ENCODE peak calls at places on chromosomes 11 and 22, in seven cellular contexts. G is fibroblast of lung; Z is stomach; F is PC-9; M is lower lobe of right lung; C is uterus; K is CD8-positive, alpha-beta T cell. T is an unnamed sample.

GRCh38 chr11:92225563-92226308 is 1.1 kb downstream of the FAT3 start:
- DNase-seq in G (no peak), Z (no peak), F (peak), M (no peak), C (no peak), K (no peak), T (no peak)

GRCh38 chr11:34487430-34487829 is 26.2 kb downstream of the ELF5 start:
- DNase-seq in G (no peak), Z (no peak), F (no peak), M (no peak), C (no peak), K (no peak), T (no peak)

GRCh38 chr11:65418681-65419459 is 3.7 kb upstream of the NEAT1 start:
- DNase-seq in G (peak), Z (peak), F (peak), M (peak), C (peak), K (peak), T (peak)

GRCh38 chr11:33669598-33670249 is 30.9 kb downstream of the C11orf91 start:
- DNase-seq in G (peak), Z (no peak), F (no peak), M (no peak), C (no peak), K (no peak), T (no peak)

GRCh38 chr22:40404251-40405177 is 34.1 kb downstream of the SGSM3 start:
- DNase-seq in G (no peak), Z (no peak), F (no peak), M (peak), C (no peak), K (no peak), T (no peak)

GRCh38 chr11:10495464-10495786 is 40.4 kb downstream of the AMPD3 start:
- DNase-seq in G (no peak), Z (no peak), F (no peak), M (no peak), C (no peak), K (no peak), T (no peak)

GRCh38 chr22:36552300-36552699 is 23.3 kb upstream of the EIF3D start:
- DNase-seq in G (no peak), Z (no peak), F (no peak), M (no peak), C (no peak), K (no peak), T (peak)

GRCh38 chr11:71153005-71153395 is 99.4 kb downstream of the SHANK2 start:
- DNase-seq in G (no peak), Z (no peak), F (peak), M (no peak), C (no peak), K (no peak), T (no peak)

GRCh38 chr11:125724125-125724524 is 22.0 kb upstream of the PATE1 start:
- DNase-seq in G (peak), Z (no peak), F (no peak), M (no peak), C (no peak), K (no peak), T (no peak)

GRCh38 chr11:11662578-11662977 is 40.8 kb upstream of the GALNT18 start:
- DNase-seq in G (no peak), Z (no peak), F (no peak), M (no peak), C (no peak), K (no peak), T (no peak)

GRCh38 chr11:5291207-5291838 is 10.4 kb downstream of the OR51B4 start:
- DNase-seq in G (peak), Z (no peak), F (no peak), M (no peak), C (no peak), K (no peak), T (no peak)
- TF ChIP-seq CTCF in G (peak), Z (no peak), F (peak), M (peak), C (no peak), K (no peak), T (peak)

GRCh38 chr22:44549701-44550100 is 51.7 kb upstream of the RTL6 start:
- DNase-seq in G (no peak), Z (no peak), F (no peak), M (no peak), C (no peak), K (no peak), T (no peak)

GRCh38 chr22:44549021-44549420 is 51.0 kb upstream of the RTL6 start:
- DNase-seq in G (no peak), Z (no peak), F (no peak), M (no peak), C (no peak), K (no peak), T (no peak)

GRCh38 chr22:44547371-44547770 is 49.3 kb upstream of the RTL6 start:
- DNase-seq in G (no peak), Z (no peak), F (no peak), M (no peak), C (no peak), K (no peak), T (no peak)

GRCh38 chr22:44554411-44554810 is 56.4 kb upstream of the RTL6 start:
- DNase-seq in G (no peak), Z (no peak), F (no peak), M (no peak), C (no peak), K (no peak), T (no peak)

GRCh38 chr22:44550666-44551491 is 52.8 kb upstream of the RTL6 start:
- DNase-seq in G (peak), Z (peak), F (peak), M (peak), C (peak), K (no peak), T (peak)
- H3K4me3 ChIP-seq in G (peak), Z (peak), F (peak), M (peak), C (peak), K (no peak), T (no peak)

GRCh38 chr22:41762980-41763779 is 37.3 kb upstream of the CCDC134 start:
- DNase-seq in G (no peak), Z (no peak), F (peak), M (no peak), C (no peak), K (no peak), T (no peak)
- TF ChIP-seq CTCF in G (peak), Z (no peak), F (peak), M (peak), C (no peak), K (peak), T (peak)

DNA sequence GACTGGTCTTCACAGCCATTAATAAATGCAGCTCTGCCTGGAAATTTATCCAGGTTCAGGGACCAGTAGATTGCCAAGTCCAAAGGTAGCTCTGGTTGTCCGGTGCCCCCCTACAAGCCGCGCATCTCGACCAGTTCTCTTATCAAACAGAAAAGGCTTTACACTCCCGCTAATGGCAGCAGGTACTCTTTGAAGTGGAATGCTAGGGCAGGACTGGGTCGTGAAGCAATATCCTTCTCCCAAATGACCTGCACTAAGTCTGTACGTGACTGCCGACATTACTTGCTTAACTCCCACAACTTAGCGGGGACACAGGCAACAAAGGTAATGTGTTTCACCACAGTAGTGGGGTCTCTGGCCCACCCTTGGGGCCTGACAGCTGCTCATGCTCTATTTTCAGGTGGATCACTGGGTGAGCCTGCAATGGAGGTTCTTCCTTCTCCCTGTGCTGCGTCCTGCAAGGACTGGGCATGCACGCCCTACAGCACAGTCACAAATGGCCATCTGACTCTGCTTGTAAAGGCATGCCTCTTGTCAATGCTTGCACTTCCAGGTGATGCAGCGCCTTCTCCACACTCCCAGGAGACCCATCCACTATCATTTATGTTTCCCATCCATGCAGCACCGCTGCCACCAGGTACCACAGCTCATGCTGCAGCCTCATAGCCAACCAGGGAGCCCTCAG is 96.2 kb upstream of the CTSC start:
- DNase-seq in G (no peak), Z (no peak), F (no peak), M (no peak), C (no peak), K (no peak), T (no peak)
- H3K4me3 ChIP-seq in G (no peak), Z (no peak), F (no peak), M (no peak), C (no peak), K (no peak), T (no peak)

GRCh38 chr11:132039521-132039920 is 669.1 kb downstream of the NTM start:
- DNase-seq in G (no peak), Z (no peak), F (no peak), M (no peak), C (no peak), K (no peak), T (no peak)
- TF ChIP-seq CTCF in G (no peak), Z (no peak), F (no peak), M (no peak), C (no peak), K (no peak), T (no peak)

T was measured in GM12864.